ENCODE peak calls at places on chromosome 18, in seven cellular contexts. B, H, Q, Z, C, I and M are unnamed samples.

GRCh38 chr18:78767648-78768071 is 212.0 kb upstream of the SALL3 start:
- DNase-seq in B (no peak), H (no peak), Q (no peak), Z (no peak), C (no peak), I (no peak), M (peak; percentile 25)

GRCh38 chr18:29753379-29753778 is 1289.2 kb downstream of the DSC3 start:
- DNase-seq in B (no peak), H (no peak), Q (peak; percentile 61), Z (no peak), C (no peak), I (no peak), M (no peak)

GRCh38 chr18:12308386-12309100 is 502 bp downstream of the TUBB6 start:
- DNase-seq in B (peak; percentile 77), H (no peak), Q (peak; percentile 92), Z (peak; percentile 86), C (peak; percentile 21), I (peak; percentile 43), M (peak; percentile 79)

GRCh38 chr18:55732227-55733106 is 144.5 kb upstream of the TCF4 start:
- DNase-seq in B (no peak), H (no peak), Q (peak; percentile 95), Z (no peak), C (no peak), I (no peak), M (no peak)

GRCh38 chr18:33751613-33752221 is 173.7 kb downstream of the ASXL3 start:
- DNase-seq in B (no peak), H (no peak), Q (peak; percentile 40), Z (peak; percentile 13), C (no peak), I (no peak), M (no peak)

GRCh38 chr18:55589625-55590291 is 1.8 kb upstream of the TCF4 start:
- DNase-seq in B (peak; percentile 93), H (peak; percentile 79), Q (peak; percentile 98), Z (peak; percentile 85), C (peak; percentile 67), I (peak; percentile 69), M (peak; percentile 96)

GRCh38 chr18:63258749-63259580 is 60.6 kb downstream of the BCL2 start:
- DNase-seq in B (no peak), H (no peak), Q (no peak), Z (no peak), C (no peak), I (no peak), M (no peak)

GRCh38 chr18:23560186-23560585 is 26.1 kb downstream of the NPC1 start:
- DNase-seq in B (no peak), H (no peak), Q (peak; percentile 15), Z (no peak), C (no peak), I (no peak), M (no peak)

GRCh38 chr18:47528343-47528742 is 276.9 kb upstream of the SKOR2 start:
- DNase-seq in B (no peak), H (no peak), Q (no peak), Z (peak; percentile 60), C (no peak), I (no peak), M (no peak)

GRCh38 chr18:25250610-25250859 is 101.4 kb downstream of the ZNF521 start:
- DNase-seq in B (no peak), H (no peak), Q (no peak), Z (no peak), C (no peak), I (no peak), M (no peak)

GRCh38 chr18:25646971-25647370 is 295.0 kb upstream of the ZNF521 start:
- DNase-seq in B (no peak), H (peak; percentile 11), Q (peak; percentile 45), Z (no peak), C (no peak), I (no peak), M (no peak)

GRCh38 chr18:26356045-26356785 is 130.0 kb downstream of the TAF4B start:
- DNase-seq in B (no peak), H (no peak), Q (no peak), Z (no peak), C (no peak), I (no peak), M (no peak)

GRCh38 chr18:9337875-9338274 is 3.3 kb downstream of the TWSG1 start:
- DNase-seq in B (no peak), H (no peak), Q (no peak), Z (peak; percentile 82), C (no peak), I (no peak), M (no peak)

GRCh38 chr18:3855961-3856360 is 406.0 kb downstream of the TGIF1 start:
- DNase-seq in B (no peak), H (no peak), Q (no peak), Z (no peak), C (no peak), I (no peak), M (no peak)

GRCh38 chr18:3857544-3857943 is 407.6 kb downstream of the TGIF1 start:
- DNase-seq in B (no peak), H (no peak), Q (peak; percentile 44), Z (no peak), C (no peak), I (no peak), M (no peak)

GRCh38 chr18:3848316-3848715 is 398.3 kb downstream of the TGIF1 start:
- DNase-seq in B (no peak), H (no peak), Q (no peak), Z (no peak), C (no peak), I (no peak), M (no peak)

GRCh38 chr18:3851159-3851558 is 401.2 kb downstream of the TGIF1 start:
- DNase-seq in B (no peak), H (no peak), Q (no peak), Z (no peak), C (no peak), I (no peak), M (no peak)

GRCh38 chr18:3852321-3852720 is 402.3 kb downstream of the TGIF1 start:
- DNase-seq in B (no peak), H (no peak), Q (no peak), Z (peak; percentile 7), C (no peak), I (no peak), M (no peak)
- TF ChIP-seq CTCF in B (no peak), H (no peak), Q (no peak), Z (no peak), C (no peak), I (no peak), M (no peak)

DNA sequence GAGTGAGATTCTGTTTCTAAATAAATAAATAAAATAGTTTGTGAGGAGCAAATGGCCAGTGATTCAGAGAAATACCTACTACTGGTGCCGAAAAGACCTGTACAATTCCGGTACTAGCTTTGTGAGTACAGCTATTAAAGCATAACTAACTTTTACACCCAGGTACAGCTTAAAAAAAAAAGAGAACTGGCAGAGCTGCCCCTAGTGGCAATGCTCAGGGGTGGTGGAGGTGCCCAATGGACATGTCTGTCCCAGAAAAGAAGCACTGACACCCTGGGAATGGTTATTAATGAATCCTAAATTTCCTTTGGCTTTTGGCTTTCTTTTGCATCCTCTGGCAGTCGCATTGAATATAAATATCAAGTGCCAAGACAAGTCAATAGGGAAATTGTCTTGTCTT is 87.0 kb downstream of the LIPG start:
- DNase-seq in B (no peak), H (no peak), Q (no peak), Z (no peak), C (no peak), I (peak; percentile 12), M (no peak)
- TF ChIP-seq CTCF in B (no peak), H (peak; percentile 38), Q (peak; percentile 19), Z (peak; percentile 39), C (no peak), I (no peak), M (peak; percentile 43)

GRCh38 chr18:35998967-35999366 is 26.5 kb downstream of the RMP24 start:
- DNase-seq in B (no peak), H (no peak), Q (no peak), Z (peak; percentile 20), C (no peak), I (no peak), M (no peak)
- TF ChIP-seq CTCF in B (no peak), H (peak; percentile 55), Q (peak; percentile 46), Z (peak; percentile 14), C (no peak), I (no peak), M (no peak)

DNA sequence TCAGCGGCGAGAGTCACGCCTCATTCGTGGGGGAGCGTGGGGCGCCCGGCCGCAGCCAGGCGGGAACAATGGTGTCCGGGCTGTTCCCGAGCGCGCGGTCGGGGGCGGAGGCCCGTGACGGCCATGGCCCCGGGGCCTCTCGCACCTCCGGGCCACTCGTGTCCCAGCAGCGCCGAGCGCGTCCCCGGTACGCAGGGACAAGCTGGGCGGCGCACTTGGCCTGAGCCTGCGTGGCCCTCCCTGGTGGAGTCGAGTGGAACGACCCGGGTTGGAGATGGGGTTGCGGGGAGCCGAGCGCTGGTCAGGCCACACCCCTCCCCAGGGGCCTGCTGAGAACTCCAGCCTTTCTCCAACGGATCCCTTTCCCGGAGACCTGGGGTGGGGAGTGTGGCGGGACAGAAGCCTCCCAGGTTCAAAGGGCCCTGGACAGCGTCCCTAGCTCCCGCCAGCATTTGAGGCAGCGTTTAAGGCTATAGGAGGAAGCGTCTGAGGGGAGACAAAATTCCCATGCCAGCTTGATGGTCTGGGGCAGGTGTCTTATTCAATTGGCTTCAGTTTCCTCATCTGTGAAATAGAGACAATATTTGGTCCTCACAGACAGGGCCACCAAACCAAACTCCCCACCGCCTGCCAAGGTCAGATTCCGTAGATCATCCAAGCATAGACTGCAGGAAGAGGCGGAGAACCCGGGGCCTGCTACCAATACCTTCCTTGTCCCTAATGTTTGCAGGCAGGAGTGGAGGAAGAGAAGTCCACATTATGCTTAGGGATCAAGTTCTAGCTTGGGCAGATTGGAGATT is 545 bp downstream of the CNDP2 start:
- DNase-seq in B (peak; percentile 71), H (no peak), Q (peak; percentile 62), Z (peak; percentile 56), C (no peak), I (peak; percentile 44), M (no peak)
- TF ChIP-seq CTCF in B (no peak), H (no peak), Q (peak; percentile 15), Z (no peak), C (no peak), I (no peak), M (peak; percentile 41)

GRCh38 chr18:50286391-50287027 is 983 bp downstream of the CXXC1 start:
- DNase-seq in B (no peak), H (no peak), Q (peak; percentile 42), Z (no peak), C (no peak), I (no peak), M (peak; percentile 52)
- TF ChIP-seq CTCF in B (no peak), H (no peak), Q (no peak), Z (no peak), C (no peak), I (no peak), M (no peak)

GRCh38 chr18:42137671-42138375 is 182.8 kb downstream of the PIK3C3 start:
- DNase-seq in B (no peak), H (no peak), Q (no peak), Z (no peak), C (no peak), I (no peak), M (no peak)

DNA sequence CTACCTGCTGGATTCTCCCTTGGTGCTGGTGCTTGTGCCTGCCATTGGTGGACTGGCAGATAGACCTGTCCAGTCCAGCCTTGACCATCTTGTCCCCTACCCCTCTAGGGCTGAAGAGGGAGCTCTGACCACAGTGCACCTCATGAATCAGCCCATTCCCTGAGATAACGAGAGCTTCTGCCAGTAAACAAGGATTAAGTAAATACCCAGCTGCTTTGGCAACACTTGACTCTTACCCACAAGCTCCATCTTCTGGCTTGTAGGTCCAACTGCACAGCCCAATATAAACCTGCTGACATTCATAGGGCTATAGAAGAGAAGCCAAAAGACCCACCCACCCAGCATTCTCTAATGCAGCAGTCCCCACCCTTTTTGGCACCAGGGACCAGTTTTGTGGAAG is 186.4 kb downstream of the PIK3C3 start:
- DNase-seq in B (no peak), H (no peak), Q (no peak), Z (peak; percentile 11), C (no peak), I (no peak), M (no peak)
- TF ChIP-seq CTCF in B (no peak), H (no peak), Q (no peak), Z (peak; percentile 4), C (no peak), I (no peak), M (peak; percentile 29)